ENCODE peak calls at places on chromosomes 7 and 10, in nine cellular contexts. T is Panc1, K is uterus, A is astrocyte, J is neural progenitor cell, Z is AG04450, Y is AG10803, N is fibroblast of pulmonary artery, W is A549. B is an unnamed sample.

GRCh38 chr10:131075218-131075770 is 236.2 kb downstream of the TCERG1L start:
- DNase-seq in Y (no peak), A (no peak), K (no peak), J (no peak), Z (no peak), N (no peak), T (no peak), W (no peak), B (no peak)

GRCh38 chr10:35567951-35568350 is 37.2 kb upstream of the GJD4 start:
- DNase-seq in T (no peak), A (no peak), N (no peak), W (no peak), J (no peak), Z (no peak), Y (no peak), K (no peak), B (no peak)

GRCh38 chr10:48691812-48692528 is 7.3 kb downstream of the WDFY4 start:
- DNase-seq in A (no peak), Z (no peak), K (no peak), Y (no peak), W (no peak), J (no peak), N (no peak), T (no peak), B (no peak)

GRCh38 chr10:127310389-127310788 is 114.0 kb upstream of the INSYN2A start:
- DNase-seq in N (no peak), Y (no peak), Z (no peak), W (no peak), T (no peak), A (no peak), K (no peak), J (no peak), B (no peak)

GRCh38 chr7:154720016-154720415 is 282.9 kb downstream of the PAXIP1 start:
- DNase-seq in K (no peak), J (no peak), W (no peak), A (no peak), Y (no peak), N (no peak), Z (no peak), T (no peak), B (no peak)

GRCh38 chr10:16952610-16953009 is 135.4 kb upstream of the RSU1 start:
- DNase-seq in W (no peak), N (no peak), A (no peak), T (no peak), Y (no peak), J (peak), K (no peak), Z (no peak), B (no peak)

GRCh38 chr10:112713411-112713810 is 236.6 kb upstream of the TCF7L2 start:
- DNase-seq in J (no peak), N (no peak), K (no peak), Y (no peak), T (no peak), A (peak), W (no peak), Z (peak), B (no peak)

GRCh38 chr10:73991846-73992245 is 6.1 kb upstream of the VCL start:
- DNase-seq in Z (no peak), W (no peak), A (no peak), Y (no peak), N (no peak), K (no peak), J (no peak), T (no peak), B (no peak)

GRCh38 chr7:109256762-109257560 is 687.3 kb downstream of the DNAJB9 start:
- DNase-seq in T (no peak), W (no peak), Z (no peak), N (no peak), A (no peak), K (no peak), Y (no peak), J (no peak), B (no peak)

GRCh38 chr7:13198741-13199140 is 511.3 kb downstream of the ARL4A start:
- DNase-seq in K (no peak), W (no peak), J (no peak), T (no peak), Y (no peak), Z (no peak), N (peak), A (peak), B (no peak)

GRCh38 chr7:70143089-70144044 is 545.1 kb downstream of the AUTS2 start:
- DNase-seq in T (no peak), N (no peak), Y (peak), J (no peak), Z (no peak), W (no peak), K (no peak), A (peak), B (no peak)

GRCh38 chr7:131522325-131522920 is 34.0 kb downstream of the PODXL start:
- DNase-seq in N (no peak), K (no peak), A (no peak), Z (no peak), J (peak), T (no peak), Y (peak), W (no peak), B (no peak)

GRCh38 chr10:12795318-12795717 is 206.2 kb downstream of the CCDC3 start:
- DNase-seq in T (no peak), N (no peak), Z (no peak), Y (no peak), A (no peak), W (no peak), K (peak), J (no peak), B (no peak)

GRCh38 chr10:5500162-5500670 is 846 bp upstream of the CALML5 start:
- DNase-seq in K (no peak), J (no peak), N (no peak), W (no peak), T (no peak), A (no peak), Y (no peak), Z (no peak), B (no peak)

GRCh38 chr7:95684505-95684904 is 87.8 kb upstream of the DYNC1I1 start:
- DNase-seq in T (no peak), Z (no peak), Y (no peak), K (no peak), J (no peak), N (peak), A (no peak), W (no peak), B (no peak)

GRCh38 chr10:72523062-72523461 is 102.8 kb downstream of the MICU1 start:
- DNase-seq in Z (no peak), T (no peak), N (no peak), J (no peak), Y (no peak), W (no peak), A (no peak), K (no peak), B (no peak)

GRCh38 chr7:64655811-64656210 is 10.1 kb upstream of the ZNF107 start:
- DNase-seq in K (no peak), J (no peak), Z (no peak), N (no peak), T (no peak), Y (no peak), A (no peak), W (no peak), B (no peak)

GRCh38 chr10:98364432-98365102 is 50.4 kb downstream of the PYROXD2 start:
- DNase-seq in J (no peak), K (no peak), N (no peak), A (no peak), Z (no peak), Y (no peak), W (no peak), T (no peak), B (no peak)

GRCh38 chr10:98361131-98361633 is 53.8 kb downstream of the PYROXD2 start:
- DNase-seq in N (peak), A (peak), Z (peak), J (peak), K (peak), T (no peak), Y (peak), W (peak), B (peak)

GRCh38 chr10:98365698-98366530 is 49.1 kb downstream of the PYROXD2 start:
- DNase-seq in K (no peak), N (no peak), W (no peak), T (no peak), J (no peak), A (no peak), Z (no peak), Y (no peak), B (no peak)

GRCh38 chr10:98363188-98363587 is 51.8 kb downstream of the PYROXD2 start:
- DNase-seq in Z (no peak), K (no peak), W (no peak), A (no peak), T (no peak), N (no peak), Y (no peak), J (no peak), B (no peak)

DNA sequence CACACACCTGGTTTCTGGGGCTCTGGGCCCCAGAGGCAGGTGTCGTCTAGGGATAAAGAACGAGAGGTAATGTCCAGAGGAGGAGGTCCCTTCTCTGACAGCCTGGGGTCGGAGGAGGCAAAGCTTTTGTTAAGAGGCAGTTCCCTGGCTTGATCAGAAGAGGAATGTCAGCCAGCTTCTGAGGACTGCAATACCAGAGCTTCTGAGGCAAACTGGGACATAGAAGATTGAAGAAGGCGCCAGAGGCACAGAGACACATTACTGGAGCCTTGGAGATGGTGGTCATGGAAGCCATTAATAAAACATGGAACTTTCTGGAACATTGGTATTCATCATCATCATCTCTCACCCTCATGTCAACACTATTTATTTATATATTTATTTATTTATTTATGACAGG is 53.3 kb downstream of the PYROXD2 start:
- DNase-seq in Y (no peak), W (no peak), A (no peak), T (no peak), K (no peak), J (no peak), N (no peak), Z (no peak), B (no peak)
- H3K4me3 ChIP-seq in Y (peak), W (no peak), A (no peak), T (no peak), K (no peak), J (no peak), N (peak), Z (peak), B (no peak)

GRCh38 chr7:27174077-27175004 is at the start of gene HOXA10:
- DNase-seq in J (no peak), T (no peak), N (no peak), Y (peak), Z (no peak), K (peak), W (no peak), A (no peak), B (peak)

GRCh38 chr7:27176343-27176731 is 2.2 kb upstream of the HOXA10 start:
- DNase-seq in T (no peak), J (no peak), Z (no peak), A (no peak), Y (no peak), N (no peak), W (no peak), K (peak), B (peak)

GRCh38 chr7:27173412-27174076 is 576 bp downstream of the HOXA10 start:
- DNase-seq in W (no peak), J (no peak), Y (no peak), K (peak), Z (no peak), N (no peak), T (no peak), A (no peak), B (no peak)

GRCh38 chr7:27175626-27176342 is 1.7 kb upstream of the HOXA10 start:
- DNase-seq in W (no peak), T (no peak), N (no peak), J (no peak), Y (no peak), Z (no peak), A (no peak), K (peak), B (peak)

GRCh38 chr7:27175005-27175625 is 995 bp upstream of the HOXA10 start:
- DNase-seq in A (no peak), K (peak), N (no peak), W (no peak), J (no peak), Z (no peak), Y (no peak), T (no peak), B (no peak)
- H3K4me3 ChIP-seq in A (no peak), K (peak), N (no peak), W (no peak), J (no peak), Z (no peak), Y (peak), T (no peak), B (no peak)

DNA sequence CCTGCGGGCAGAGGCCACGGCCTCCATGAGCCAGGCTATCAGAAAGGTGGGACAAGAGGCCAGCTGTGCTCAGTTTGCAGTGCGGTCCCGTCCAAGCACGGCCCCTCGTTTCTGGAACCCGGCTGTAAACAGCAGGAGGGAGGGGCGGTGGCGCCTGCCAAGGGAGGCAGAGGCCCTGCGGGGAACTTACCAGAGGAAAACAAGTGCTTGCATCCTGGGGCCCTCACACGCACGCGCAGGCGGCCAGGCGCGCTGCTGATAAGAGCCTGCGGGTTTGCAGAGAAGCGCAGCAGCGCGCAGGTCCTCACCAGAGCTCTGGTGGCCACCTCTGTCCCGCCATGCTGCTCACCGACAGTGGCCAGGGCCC is 10.7 kb downstream of the GPR146 start:
- DNase-seq in Z (peak), A (no peak), J (no peak), Y (no peak), T (no peak), K (peak), N (peak), W (no peak), B (peak)
- H3K4me3 ChIP-seq in Z (no peak), A (no peak), J (no peak), Y (no peak), T (no peak), K (peak), N (no peak), W (no peak), B (peak)

DNA sequence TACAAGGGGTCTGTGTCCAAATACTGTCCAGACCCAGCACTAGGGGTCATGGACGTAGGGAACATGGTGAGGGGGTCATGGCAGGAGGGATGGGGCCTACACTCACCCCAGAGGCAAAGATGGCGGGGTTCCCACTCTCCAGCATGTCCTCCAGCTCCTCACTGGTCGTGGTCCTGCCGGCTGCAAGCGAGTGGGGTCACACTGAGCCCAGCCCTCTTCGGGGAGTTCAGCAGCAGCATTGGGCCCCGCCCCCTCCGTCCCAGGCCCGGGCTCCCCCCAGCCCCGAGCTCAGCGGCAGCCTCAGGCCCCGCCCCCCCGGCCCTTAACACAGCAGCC is 15.9 kb downstream of the STX1A start:
- DNase-seq in A (no peak), T (no peak), Z (no peak), Y (no peak), N (no peak), W (peak), J (no peak), K (no peak), B (no peak)
- H3K4me3 ChIP-seq in A (no peak), T (no peak), Z (no peak), Y (no peak), N (no peak), W (peak), J (no peak), K (peak), B (peak)

DNA sequence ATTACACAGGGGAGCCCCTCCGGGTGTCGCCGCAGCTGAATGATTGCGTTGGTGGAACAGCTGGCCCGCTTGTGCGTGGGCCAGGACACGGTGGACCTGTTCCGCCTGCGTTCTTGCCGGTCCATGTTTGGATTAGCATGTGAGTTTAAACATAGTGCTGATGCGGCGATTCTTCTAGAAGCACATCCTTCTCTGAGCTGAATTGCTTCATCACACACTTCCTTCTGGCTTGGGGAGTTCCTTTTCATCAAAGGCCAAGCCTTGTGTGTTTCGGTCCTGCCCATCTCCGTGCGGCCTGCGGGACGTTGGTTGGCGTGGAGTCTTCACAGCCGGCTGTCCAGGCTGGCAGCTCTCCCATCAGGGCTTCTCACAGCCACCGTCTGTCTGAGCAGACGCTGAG is 45.5 kb upstream of the SLC29A4 start:
- DNase-seq in W (no peak), Y (peak), T (no peak), A (peak), K (peak), J (no peak), N (peak), Z (no peak), B (peak)
- H3K4me3 ChIP-seq in W (no peak), Y (peak), T (no peak), A (no peak), K (no peak), J (no peak), N (no peak), Z (peak), B (peak)

DNA sequence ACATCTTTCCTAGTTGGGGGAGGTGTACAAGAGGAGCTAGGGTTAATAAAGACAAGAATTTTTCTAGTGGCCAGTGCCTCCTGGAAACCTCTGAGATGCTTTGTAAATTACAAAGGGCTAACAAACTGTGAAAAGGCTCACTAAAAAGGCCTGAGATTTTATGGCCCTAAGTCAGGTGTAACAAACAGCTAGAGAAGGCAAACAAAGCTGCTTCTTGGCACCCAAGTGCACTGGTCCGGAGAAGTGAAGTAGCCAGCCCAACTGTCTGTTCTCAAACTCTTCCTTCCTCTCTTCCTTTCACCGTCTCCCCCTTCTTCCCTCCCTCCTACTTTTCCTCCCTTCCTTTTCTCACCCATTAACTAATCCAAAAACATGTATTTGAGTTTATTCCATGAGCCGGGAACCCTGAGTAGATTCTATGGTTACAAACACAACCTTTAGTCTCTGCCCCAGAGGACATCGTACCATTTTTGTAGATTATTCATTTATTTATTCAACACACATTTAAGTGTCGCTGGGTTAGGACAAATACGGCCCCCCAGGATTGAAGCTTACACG is 143.4 kb upstream of the PCGF5 start:
- DNase-seq in Z (no peak), T (no peak), N (no peak), Y (no peak), K (no peak), W (no peak), A (no peak), J (no peak), B (no peak)
- H3K4me3 ChIP-seq in Z (no peak), T (no peak), N (no peak), Y (no peak), K (no peak), W (no peak), A (no peak), J (no peak), B (no peak)

GRCh38 chr7:44853391-44853790 is 5.5 kb upstream of the H2AZ2 start:
- DNase-seq in K (no peak), Z (no peak), N (no peak), A (no peak), W (peak), Y (no peak), T (no peak), J (no peak), B (no peak)
- H3K4me3 ChIP-seq in K (no peak), Z (no peak), N (no peak), A (no peak), W (no peak), Y (no peak), T (no peak), J (no peak), B (no peak)